ENCODE peak calls at places on chromosomes 4 and X, in six cellular contexts. W is RCC 7860, O is osteoblast, S is left cardiac atrium, D is HuH-7, Q is thyroid gland. I is an unnamed sample.

GRCh38 chr4:15996773-15997172 is 33.8 kb upstream of the FGFBP2 start:
- DNase-seq in W (no peak), O (no peak), S (no peak), D (no peak), Q (no peak), I (no peak)

GRCh38 chr4:152843476-152844107 is 63.8 kb downstream of the ARFIP1 start:
- DNase-seq in W (no peak), O (no peak), S (no peak), D (no peak), Q (no peak), I (no peak)

GRCh38 chr4:63937961-63938360 is 471.3 kb downstream of the TECRL start:
- DNase-seq in W (no peak), O (no peak), S (no peak), D (no peak), Q (no peak), I (no peak)

GRCh38 chr4:10386044-10386443 is 71.2 kb downstream of the ZNF518B start:
- DNase-seq in W (no peak), O (no peak), S (no peak), D (no peak), Q (no peak), I (no peak)

GRCh38 chr4:150722908-150723362 is 141.0 kb downstream of the MAB21L2 start:
- DNase-seq in W (no peak), O (peak), S (peak), D (peak), Q (peak), I (no peak)

GRCh38 chr4:89077806-89078205 is 20.8 kb upstream of the FAM13A start:
- DNase-seq in W (no peak), O (no peak), S (no peak), D (no peak), Q (no peak), I (no peak)

GRCh38 chr4:5710065-5710961 is 688 bp upstream of the EVC start:
- DNase-seq in W (peak), O (peak), S (no peak), D (peak), Q (no peak), I (peak)

GRCh38 chrX:136814847-136815634 is 34.3 kb upstream of the ARHGEF6 start:
- DNase-seq in W (no peak), O (no peak), S (no peak), D (peak), Q (no peak), I (no peak)

GRCh38 chrX:136767104-136767941 is 13.4 kb downstream of the ARHGEF6 start:
- DNase-seq in W (peak), O (peak), S (peak), D (peak), Q (peak), I (peak)

GRCh38 chr4:124188601-124189000 is 523.9 kb downstream of the ANKRD50 start:
- DNase-seq in W (no peak), O (no peak), S (no peak), D (no peak), Q (no peak), I (no peak)

GRCh38 chr4:153166971-153167501 is 37.2 kb upstream of the TRIM2 start:
- DNase-seq in W (peak), O (no peak), S (no peak), D (no peak), Q (no peak), I (no peak)

GRCh38 chr4:130419576-130419975 is 1323.6 kb downstream of the C4orf33 start:
- DNase-seq in W (no peak), O (no peak), S (no peak), D (no peak), Q (no peak), I (no peak)

GRCh38 chrX:19906293-19906692 is 18.9 kb upstream of the SH3KBP1 start:
- DNase-seq in W (no peak), O (no peak), S (no peak), D (no peak), Q (no peak), I (no peak)

GRCh38 chr4:87060957-87061356 is 126.1 kb downstream of the AFF1 start:
- DNase-seq in W (peak), O (peak), S (no peak), D (no peak), Q (peak), I (no peak)

GRCh38 chr4:104616401-104616820 is 121.7 kb upstream of the CXXC4 start:
- DNase-seq in W (no peak), O (no peak), S (peak), D (no peak), Q (peak), I (no peak)

GRCh38 chr4:39910064-39910463 is 67.6 kb downstream of the PDS5A start:
- DNase-seq in W (no peak), O (no peak), S (no peak), D (no peak), Q (no peak), I (no peak)